ENCODE peak calls at places on chromosomes 1 and 21, in eight cellular contexts. V, N, I, H, B, J, X and Y are unnamed samples.

GRCh38 chr1:26044971-26045711 is 777 bp downstream of the SLC30A2 start:
- DNase-seq in V (no peak), B (peak), X (peak), I (no peak), H (no peak), N (no peak), J (no peak), Y (no peak)

GRCh38 chr1:33985166-33985565 is 121.3 kb downstream of the HMGB4 start:
- DNase-seq in H (peak), J (no peak), B (no peak), N (no peak), I (no peak), X (no peak), V (no peak), Y (peak)

GRCh38 chr1:171286032-171286705 is 27.8 kb upstream of the FMO4 start:
- DNase-seq in V (no peak), I (no peak), N (no peak), B (no peak), J (no peak), H (no peak), X (no peak), Y (no peak)

GRCh38 chr21:35525443-35525842 is 476.3 kb upstream of the RUNX1 start:
- DNase-seq in J (no peak), H (no peak), X (no peak), V (no peak), N (no peak), I (peak), B (no peak), Y (no peak)

GRCh38 chr1:180916771-180917170 is 4.1 kb downstream of the KIAA1614 start:
- DNase-seq in V (no peak), H (no peak), B (no peak), J (no peak), N (no peak), X (no peak), I (no peak), Y (no peak)

GRCh38 chr1:2795926-2796325 is 5.6 kb downstream of the TTC34 start:
- DNase-seq in V (no peak), I (no peak), H (no peak), X (no peak), B (no peak), J (no peak), N (peak), Y (no peak)

GRCh38 chr1:28144203-28145135 is 32.0 kb downstream of the PTAFR start:
- DNase-seq in I (no peak), N (no peak), B (peak), X (no peak), H (peak), V (no peak), J (peak), Y (no peak)

GRCh38 chr1:216914974-216915373 is 191.7 kb upstream of the ESRRG start:
- DNase-seq in N (no peak), X (no peak), J (no peak), I (no peak), H (no peak), B (no peak), V (no peak), Y (no peak)

GRCh38 chr1:14946567-14947285 is 206.8 kb upstream of the TMEM51 start:
- DNase-seq in X (no peak), J (no peak), V (no peak), N (no peak), B (no peak), H (no peak), I (no peak), Y (no peak)

GRCh38 chr1:44531785-44532566 is 126.9 kb downstream of the RNF220 start:
- DNase-seq in H (no peak), B (peak), I (peak), J (no peak), N (no peak), V (no peak), X (no peak), Y (no peak)

GRCh38 chr1:234342749-234343148 is 30.5 kb upstream of the COA6 start:
- DNase-seq in X (no peak), V (no peak), H (no peak), N (no peak), J (no peak), B (no peak), I (no peak), Y (no peak)

GRCh38 chr21:19853061-19853460 is 1145.1 kb upstream of the NCAM2 start:
- DNase-seq in N (no peak), V (no peak), I (no peak), B (no peak), J (no peak), H (peak), X (no peak), Y (no peak)

DNA sequence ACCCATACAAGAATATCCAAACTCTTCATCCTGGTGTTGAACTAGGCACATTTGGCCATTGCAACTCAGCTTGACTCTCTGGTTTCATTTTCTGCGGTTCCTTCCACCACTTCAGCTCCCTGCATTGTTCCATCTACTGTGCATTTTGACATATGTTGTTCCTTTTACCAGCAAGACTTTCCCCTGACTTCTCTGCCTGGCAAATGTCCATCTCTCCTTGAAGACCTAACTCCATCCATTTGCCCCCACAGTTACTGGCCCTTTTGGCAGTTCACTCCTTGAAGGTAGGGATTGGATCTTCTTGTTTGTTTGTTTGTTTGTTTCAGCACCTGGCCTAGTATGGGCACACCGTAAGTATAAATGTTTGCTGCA is 8.7 kb downstream of the PADI2 start:
- DNase-seq in X (no peak), J (no peak), I (no peak), N (no peak), V (no peak), H (no peak), B (no peak), Y (no peak)
- TF ChIP-seq CTCF in X (no peak), J (no peak), I (no peak), N (no peak), V (no peak), H (no peak), B (no peak), Y (no peak)

DNA sequence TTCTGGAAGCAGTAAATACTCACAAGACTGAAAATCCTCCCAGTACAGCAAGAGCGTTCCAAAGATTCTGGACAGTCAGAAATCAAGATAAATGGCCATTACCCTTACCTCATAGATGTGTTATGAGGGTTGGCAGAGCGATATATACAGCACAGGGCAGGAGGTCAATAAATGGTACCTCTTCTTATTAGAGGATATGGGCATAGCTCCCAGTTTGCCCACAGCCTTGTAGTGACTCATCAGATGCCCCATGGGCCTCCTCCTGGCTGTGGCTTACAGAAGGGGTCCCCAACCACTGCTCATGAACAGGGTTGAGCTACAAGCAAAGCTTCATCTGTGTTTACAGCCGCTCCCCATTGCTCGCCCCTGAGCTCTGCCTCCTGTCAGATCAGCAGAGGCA is 7.3 kb upstream of the IFNGR2 start:
- DNase-seq in I (no peak), V (no peak), N (no peak), J (no peak), B (no peak), H (no peak), X (no peak), Y (no peak)
- TF ChIP-seq POLR2AphosphoS5 in I (no peak), V (no peak), N (no peak), J (no peak), B (no peak), H (no peak), X (no peak), Y (no peak)

GRCh38 chr1:67788907-67789306 is 44.4 kb downstream of the GNG12 start:
- DNase-seq in N (no peak), B (no peak), V (no peak), X (no peak), J (no peak), H (no peak), I (no peak), Y (no peak)

GRCh38 chr1:67785847-67786753 is 47.2 kb downstream of the GNG12 start:
- DNase-seq in B (no peak), H (no peak), V (no peak), I (no peak), J (no peak), X (no peak), N (no peak), Y (no peak)

GRCh38 chr1:67789551-67789950 is 43.7 kb downstream of the GNG12 start:
- DNase-seq in V (no peak), N (no peak), J (no peak), X (no peak), B (no peak), I (no peak), H (peak), Y (no peak)

GRCh38 chr1:67787746-67788145 is 45.5 kb downstream of the GNG12 start:
- DNase-seq in V (no peak), N (no peak), J (no peak), I (no peak), H (no peak), X (no peak), B (no peak), Y (no peak)

DNA sequence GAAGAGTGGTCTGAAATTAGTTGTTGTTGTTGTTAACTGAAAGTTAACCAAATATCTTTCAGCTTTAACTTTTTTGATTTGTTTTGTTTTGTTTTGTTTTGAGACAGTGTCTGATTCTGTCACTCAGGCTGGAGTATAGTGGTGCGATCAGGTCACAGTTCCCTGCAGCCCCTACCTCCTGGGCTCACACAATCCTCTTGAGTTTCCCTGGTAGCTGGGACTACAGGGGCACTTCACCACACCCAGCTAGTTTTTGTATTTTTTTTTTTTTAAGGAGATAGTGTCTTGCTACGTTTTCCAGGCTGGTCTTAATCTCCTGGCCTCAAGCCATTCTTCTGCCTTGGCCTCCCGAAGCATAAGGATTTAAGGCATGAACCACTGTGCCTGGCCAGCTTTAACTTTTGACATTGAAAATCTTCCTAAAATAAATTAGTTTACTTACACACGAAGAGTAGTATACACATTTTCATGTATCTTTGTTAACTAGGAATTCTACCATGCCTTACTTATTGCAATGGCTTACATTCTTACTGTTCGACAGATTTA is 44.9 kb downstream of the GNG12 start:
- DNase-seq in X (no peak), H (no peak), V (no peak), B (no peak), N (no peak), J (no peak), I (no peak), Y (no peak)
- TF ChIP-seq CTCF in X (no peak), H (no peak), V (no peak), B (no peak), N (no peak), J (no peak), I (no peak), Y (no peak)

GRCh38 chr1:162666006-162666645 is 33.9 kb downstream of the DDR2 start:
- DNase-seq in J (no peak), N (no peak), B (no peak), H (no peak), I (no peak), V (no peak), X (no peak), Y (no peak)

GRCh38 chr1:162674018-162674608 is 41.8 kb downstream of the DDR2 start:
- DNase-seq in X (no peak), J (no peak), B (no peak), V (no peak), H (no peak), N (no peak), I (no peak), Y (no peak)

GRCh38 chr1:162672678-162673259 is 40.5 kb downstream of the DDR2 start:
- DNase-seq in I (no peak), X (no peak), N (no peak), V (no peak), H (no peak), J (no peak), B (no peak), Y (no peak)

GRCh38 chr1:162671664-162672415 is 39.6 kb downstream of the DDR2 start:
- DNase-seq in I (no peak), X (no peak), B (no peak), N (no peak), H (no peak), V (no peak), J (no peak), Y (no peak)

DNA sequence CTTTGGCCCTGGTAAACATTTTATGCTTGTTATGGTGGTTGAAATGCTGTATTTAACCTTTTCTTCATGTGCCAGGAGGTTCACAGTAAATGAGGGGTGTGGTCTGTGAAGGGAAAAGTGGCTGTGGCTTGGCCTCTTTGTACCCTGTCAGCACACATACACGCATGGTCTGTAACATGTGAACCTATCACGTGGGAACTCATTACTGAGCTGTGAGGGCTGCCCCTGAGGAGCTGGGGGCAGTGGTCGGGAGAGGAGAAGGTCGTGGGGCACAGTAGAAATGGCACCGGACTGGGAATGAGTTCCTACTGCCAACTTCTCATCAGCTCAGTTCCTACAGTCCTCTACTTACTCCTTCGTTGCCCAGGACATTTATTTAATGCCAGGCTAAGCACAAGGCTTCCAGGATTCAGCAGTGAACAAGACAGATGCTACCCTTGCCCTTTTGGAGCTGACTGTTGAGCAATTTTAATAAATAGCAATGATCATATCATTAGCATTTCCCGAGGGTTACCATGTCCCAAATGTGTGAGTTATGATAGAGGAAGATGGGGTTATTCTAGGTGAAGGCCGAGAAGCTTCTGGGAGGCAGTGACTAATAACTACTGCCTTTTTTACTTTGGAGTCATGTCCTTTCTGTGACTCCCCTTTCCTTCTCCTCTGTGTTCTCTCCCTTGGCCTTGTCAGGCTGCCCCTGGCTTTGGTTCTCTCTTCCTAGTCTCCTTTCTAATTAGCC is 38.8 kb downstream of the DDR2 start:
- DNase-seq in X (no peak), N (no peak), V (no peak), J (no peak), H (no peak), I (no peak), B (no peak), Y (no peak)
- TF ChIP-seq POLR2AphosphoS5 in X (no peak), N (peak), V (no peak), J (no peak), H (no peak), I (no peak), B (no peak), Y (peak)

GRCh38 chr1:93080424-93080823 is 1.3 kb downstream of the MTF2 start:
- DNase-seq in J (peak), H (no peak), B (peak), X (peak), V (no peak), N (no peak), I (peak), Y (no peak)
- TF ChIP-seq CTCF in J (peak), H (peak), B (peak), X (peak), V (no peak), N (no peak), I (peak), Y (no peak)

DNA sequence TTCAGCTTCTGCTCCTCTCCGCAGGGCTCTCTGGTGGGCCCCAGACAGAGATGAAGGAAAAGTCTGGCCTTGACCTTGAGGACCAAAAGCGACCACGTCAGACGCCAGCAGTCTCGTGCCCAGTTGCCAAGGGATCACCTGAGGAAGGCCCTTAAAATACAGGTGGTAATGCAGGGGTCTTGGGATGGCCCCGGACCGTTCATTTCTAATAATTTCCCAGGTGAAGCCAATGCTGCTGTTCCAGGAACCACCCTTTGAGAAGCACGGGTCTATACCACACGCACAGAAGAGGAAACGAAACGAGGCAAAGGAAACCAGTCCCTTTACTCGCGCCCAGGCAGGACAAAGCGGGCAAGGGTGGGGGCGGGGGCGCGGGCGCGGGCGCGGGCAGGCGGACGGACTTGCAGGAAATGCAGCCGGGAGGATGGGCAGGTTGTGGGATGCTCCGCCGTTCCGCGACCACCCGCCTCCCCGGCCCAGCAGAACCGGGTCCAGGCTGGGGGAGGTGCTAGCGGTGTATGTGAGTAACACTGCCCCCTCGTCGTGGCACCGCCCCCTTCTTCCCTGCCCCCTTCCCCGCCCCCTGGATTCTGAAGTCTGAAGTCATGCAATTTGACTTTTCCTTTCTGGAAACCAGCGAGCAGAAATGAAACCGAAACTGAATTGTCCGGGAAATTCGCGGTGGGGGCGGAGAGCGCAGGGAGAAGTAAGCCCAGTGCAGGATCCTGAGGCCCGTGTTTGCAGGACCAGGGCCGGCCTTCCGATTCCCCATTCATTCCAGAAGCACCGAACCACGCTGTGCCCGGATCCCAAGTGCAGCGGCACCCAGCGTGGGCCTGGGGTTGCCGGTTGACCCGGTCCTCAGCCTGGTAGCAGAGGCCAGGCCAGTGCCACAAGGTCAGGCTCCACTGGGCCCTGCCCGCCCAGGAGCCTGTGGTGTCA is 5.8 kb upstream of the MX1 start:
- DNase-seq in J (peak), H (peak), X (peak), V (peak), B (peak), I (peak), N (peak), Y (peak)
- TF ChIP-seq POLR2AphosphoS5 in J (no peak), H (peak), X (no peak), V (peak), B (no peak), I (no peak), N (peak), Y (peak)

DNA sequence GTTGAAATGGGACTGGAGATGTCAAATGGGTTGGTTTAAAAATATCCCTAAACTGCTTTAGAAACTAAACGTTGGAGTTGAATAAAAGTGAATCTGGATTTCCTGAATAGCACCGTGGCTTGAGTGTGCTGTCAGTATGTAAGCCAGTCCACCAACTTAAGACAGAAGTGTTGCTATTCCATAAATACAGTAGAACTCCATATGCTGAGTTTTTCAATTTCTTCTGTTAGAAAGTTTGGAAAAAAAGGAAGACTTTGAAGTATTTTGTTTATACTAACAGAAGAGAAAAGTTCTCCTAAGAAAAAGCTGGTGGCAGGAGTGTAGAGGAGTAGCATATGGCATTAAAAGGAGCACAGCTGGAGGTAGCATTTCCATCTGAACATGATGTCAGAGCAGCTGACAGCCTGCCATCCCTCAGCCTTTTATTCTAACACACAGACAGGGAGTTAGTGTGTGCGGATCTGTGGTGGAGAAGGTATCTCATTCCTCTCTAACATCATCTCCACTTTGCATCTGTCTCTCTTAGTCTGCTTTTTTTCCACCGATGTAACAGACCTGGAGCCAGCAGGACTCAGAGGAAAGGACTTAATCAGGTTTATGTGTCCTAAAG is at the start of gene ZBTB18:
- DNase-seq in B (no peak), I (no peak), X (peak), J (no peak), H (no peak), N (no peak), V (no peak), Y (no peak)
- TF ChIP-seq CTCF in B (no peak), I (no peak), X (no peak), J (no peak), H (no peak), N (no peak), V (no peak), Y (no peak)

DNA sequence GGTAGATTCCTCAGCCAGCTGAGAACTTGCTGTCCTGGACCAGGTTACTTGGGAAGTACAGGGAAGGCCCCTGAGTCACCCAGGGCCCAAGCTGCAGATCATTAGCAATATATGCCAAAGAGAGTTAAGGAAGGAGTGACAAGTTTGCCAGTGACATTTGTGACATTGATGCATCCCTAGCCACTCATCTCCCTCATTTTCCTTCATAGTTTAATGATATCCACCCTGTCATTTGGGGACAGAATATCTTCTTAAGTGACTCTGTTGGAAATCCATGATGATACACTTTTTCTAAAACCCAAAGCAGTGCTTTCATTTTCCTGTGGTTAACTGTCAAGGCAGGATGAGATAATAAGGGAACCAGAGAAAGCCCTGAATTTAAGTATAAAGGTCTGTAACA is 3.2 kb downstream of the TNN start:
- DNase-seq in I (no peak), V (no peak), J (no peak), X (no peak), N (no peak), B (no peak), H (no peak), Y (no peak)
- TF ChIP-seq POLR2AphosphoS5 in I (no peak), V (no peak), J (no peak), X (no peak), N (no peak), B (no peak), H (no peak), Y (no peak)